ENCODE peak calls at places on chromosomes 1 and 21, in six cellular contexts. I, W, E, F, S and B are unnamed samples.

GRCh38 chr1:200314085-200314750 is 95.6 kb downstream of the ZNF281 start:
- DNase-seq in F (no peak), I (no peak), S (no peak), W (no peak), E (no peak), B (peak; percentile 72)

GRCh38 chr1:234583755-234584430 is 26.1 kb downstream of the IRF2BP2 start:
- DNase-seq in W (no peak), E (no peak), F (no peak), S (no peak), I (no peak), B (no peak)

GRCh38 chr1:200162258-200162657 is 134.7 kb downstream of the NR5A2 start:
- DNase-seq in E (no peak), F (no peak), I (no peak), W (no peak), S (no peak), B (no peak)

GRCh38 chr1:1677718-1678580 is 14.6 kb downstream of the SLC35E2B start:
- DNase-seq in E (no peak), I (no peak), W (no peak), S (peak; percentile 88), F (peak; percentile 85), B (no peak)

GRCh38 chr1:157691285-157691920 is 9.2 kb downstream of the FCRL3 start:
- DNase-seq in S (no peak), F (peak; percentile 39), I (no peak), E (no peak), W (no peak), B (peak; percentile 20)

GRCh38 chr1:155006601-155007101 is 4.0 kb downstream of the ZBTB7B start:
- DNase-seq in W (no peak), S (no peak), I (no peak), E (peak; percentile 39), F (no peak), B (peak; percentile 39)

GRCh38 chr1:151457911-151458882 is 1.1 kb downstream of the POGZ start:
- DNase-seq in W (peak; percentile 61), E (peak; percentile 69), I (peak; percentile 48), F (peak; percentile 80), S (peak; percentile 70), B (peak; percentile 92)

GRCh38 chr1:175080030-175080429 is 12.4 kb downstream of the TNN start:
- DNase-seq in E (no peak), F (no peak), W (no peak), I (no peak), S (no peak), B (no peak)

GRCh38 chr1:7478797-7479499 is 292.1 kb upstream of the VAMP3 start:
- DNase-seq in I (no peak), F (peak; percentile 61), S (peak; percentile 43), W (peak; percentile 56), E (peak; percentile 86), B (peak; percentile 79)

GRCh38 chr1:214549604-214550338 is 1.6 kb downstream of the PTPN14 start:
- DNase-seq in W (no peak), S (no peak), E (no peak), F (no peak), I (no peak), B (peak; percentile 59)
- TF ChIP-seq CTCF in W (no peak), S (no peak), E (no peak), F (no peak), I (peak; percentile 18), B (peak; percentile 60)

GRCh38 chr1:89001510-89001909 is 9.1 kb upstream of the KYAT3 start:
- DNase-seq in I (no peak), W (no peak), F (no peak), E (no peak), S (no peak), B (peak; percentile 45)

DNA sequence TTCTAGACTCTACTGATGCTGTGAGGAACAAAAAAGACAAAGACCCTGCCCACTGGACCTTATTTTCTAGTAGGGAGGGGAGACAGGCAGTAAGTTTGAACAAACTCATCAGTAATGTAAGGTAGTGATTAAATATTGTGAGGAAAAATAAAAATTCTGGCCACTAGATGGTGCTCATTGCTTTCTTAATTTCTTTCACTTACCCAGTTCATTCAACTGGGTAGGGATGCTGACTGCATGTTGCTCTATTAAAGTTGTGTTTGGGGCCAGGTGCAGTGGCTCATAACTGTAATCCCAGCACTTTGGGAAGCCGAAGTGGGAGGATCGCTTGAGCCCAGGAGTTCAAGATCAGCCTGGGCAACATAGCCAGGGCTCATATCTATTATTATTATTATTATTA is 6.3 kb upstream of the KYAT3 start:
- DNase-seq in F (no peak), S (peak; percentile 41), I (no peak), E (no peak), W (no peak), B (peak; percentile 82)
- TF ChIP-seq CTCF in F (peak; percentile 44), S (peak; percentile 26), I (peak; percentile 68), E (peak; percentile 75), W (peak; percentile 36), B (peak; percentile 33)

GRCh38 chr21:46604329-46604974 is 430 bp downstream of the S100B start:
- DNase-seq in E (no peak), I (no peak), S (no peak), W (no peak), F (no peak), B (no peak)

GRCh38 chr21:46604975-46605758 is at the start of gene S100B:
- DNase-seq in W (no peak), F (no peak), I (no peak), E (no peak), S (no peak), B (peak; percentile 15)

GRCh38 chr21:46606427-46606813 is 1.5 kb upstream of the S100B start:
- DNase-seq in E (no peak), W (no peak), I (no peak), S (no peak), F (no peak), B (no peak)

GRCh38 chr21:46607605-46608004 is 2.7 kb upstream of the S100B start:
- DNase-seq in F (peak; percentile 28), S (no peak), W (no peak), I (no peak), E (no peak), B (no peak)

GRCh38 chr21:46605759-46606426 is 1.0 kb upstream of the S100B start:
- DNase-seq in E (no peak), I (no peak), S (peak; percentile 48), W (peak; percentile 42), F (peak; percentile 63), B (no peak)
- TF ChIP-seq CTCF in E (no peak), I (no peak), S (no peak), W (no peak), F (no peak), B (no peak)

GRCh38 chr1:118945460-118945859 is 42.7 kb downstream of the TBX15 start:
- DNase-seq in W (no peak), E (no peak), S (no peak), F (no peak), I (no peak), B (peak; percentile 48)
- TF ChIP-seq CTCF in W (no peak), E (no peak), S (no peak), F (no peak), I (no peak), B (no peak)

DNA sequence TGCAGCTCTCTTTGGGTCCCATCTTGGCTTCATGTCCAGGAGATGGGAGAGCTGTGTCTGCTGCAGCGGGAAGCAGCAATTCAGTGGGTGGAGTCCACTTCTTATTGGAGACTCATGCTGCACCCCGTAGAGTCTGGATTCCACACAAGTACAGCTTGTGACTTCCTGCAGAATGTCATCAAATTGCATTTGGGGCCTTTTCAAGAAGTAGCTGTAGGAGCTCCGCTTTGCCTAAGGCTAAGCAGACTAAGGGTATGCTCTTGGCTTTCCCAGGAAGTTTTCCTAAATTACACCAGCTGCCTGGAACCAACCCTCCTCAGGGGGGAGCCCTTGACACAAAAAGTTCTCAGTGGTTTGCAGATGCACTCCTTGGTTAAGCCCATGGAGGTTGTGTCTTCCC is 5.7 kb upstream of the MOB3C start:
- DNase-seq in I (no peak), E (peak; percentile 62), S (no peak), F (peak; percentile 38), W (no peak), B (peak; percentile 31)
- TF ChIP-seq CTCF in I (no peak), E (no peak), S (peak; percentile 60), F (peak; percentile 48), W (no peak), B (peak; percentile 34)

DNA sequence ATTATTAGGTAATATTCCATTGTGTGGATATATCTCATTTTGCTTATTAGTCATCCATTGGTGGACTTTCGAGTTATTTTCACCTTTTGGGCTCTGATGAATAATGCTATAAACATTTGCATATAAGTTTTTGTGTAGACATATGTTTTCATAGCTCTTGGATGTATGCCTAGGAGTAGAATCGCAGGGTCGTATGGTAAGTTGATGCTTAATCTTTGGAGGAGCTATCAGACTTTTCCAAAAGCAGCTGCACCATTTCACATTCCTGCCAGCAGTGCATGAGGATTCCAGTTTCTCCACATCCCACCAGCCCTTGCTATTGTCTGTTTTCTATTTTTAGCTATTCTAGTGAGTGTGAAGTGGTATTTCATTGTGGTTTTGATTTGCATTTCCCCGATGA is 120.3 kb upstream of the TMEM51 start:
- DNase-seq in E (no peak), I (no peak), F (no peak), W (no peak), S (no peak), B (peak; percentile 75)
- TF ChIP-seq CTCF in E (no peak), I (peak; percentile 18), F (no peak), W (no peak), S (no peak), B (peak; percentile 65)